ENCODE peak calls at places on chromosomes 7 and 10, in ten cellular contexts. W is hippocampal formation; H is OCI-M1; A is T-helper 1 cell; U is ovary; F is activated CD4-positive, CD25-positive, alpha-beta regulatory T cell treated with anti-CD3 and anti-CD28 coated beads, Interleukin-2, amount 50 U/mL, for 72 hours; R is GM13976; Y is stimulated activated CD4-positive, alpha-beta T cell treated with anti-CD3 and anti-CD28 coated beads, Interleukin-4, amount 100 ng/mL, for 1 hour; L is brain microvascular endothelial cell; T is RWPE1. O is an unnamed sample.

GRCh38 chr10:4807803-4808507 is 18.1 kb upstream of the AKR1E2 start:
- DNase-seq in W (no peak), H (no peak), A (no peak), U (no peak), F (no peak), R (no peak), Y (no peak), L (peak; percentile 81), T (peak; percentile 69), O (no peak)

GRCh38 chr10:102665904-102666509 is 21.7 kb downstream of the TRIM8 start:
- DNase-seq in W (no peak), H (no peak), A (no peak), U (no peak), F (no peak), R (no peak), Y (no peak), L (no peak), T (no peak), O (no peak)

GRCh38 chr7:27139335-27140107 is 4.0 kb downstream of the HOXA5 start:
- DNase-seq in W (no peak), H (no peak), A (no peak), U (no peak), F (no peak), R (no peak), Y (no peak), L (no peak), T (no peak), O (no peak)

GRCh38 chr10:10605551-10606081 is 412.1 kb upstream of the CELF2 start:
- DNase-seq in W (no peak), H (peak; percentile 1), A (no peak), U (no peak), F (no peak), R (no peak), Y (no peak), L (peak; percentile 76), T (peak; percentile 59), O (no peak)

GRCh38 chr7:53119514-53119933 is 84.1 kb downstream of the POM121L12 start:
- DNase-seq in W (no peak), H (no peak), A (no peak), U (no peak), F (no peak), R (no peak), Y (no peak), L (no peak), T (no peak), O (no peak)

GRCh38 chr7:5827755-5828154 is 46.3 kb upstream of the RNF216 start:
- DNase-seq in W (no peak), H (peak; percentile 48), A (no peak), U (no peak), F (no peak), R (peak; percentile 44), Y (peak; percentile 43), L (no peak), T (no peak), O (peak; percentile 53)

GRCh38 chr10:113019692-113020424 is 69.8 kb downstream of the TCF7L2 start:
- DNase-seq in W (no peak), H (no peak), A (no peak), U (no peak), F (no peak), R (no peak), Y (no peak), L (no peak), T (no peak), O (no peak)

GRCh38 chr7:5396542-5396941 is 27.1 kb downstream of the TNRC18 start:
- DNase-seq in W (peak; percentile 28), H (peak; percentile 79), A (peak; percentile 35), U (no peak), F (no peak), R (peak; percentile 85), Y (peak; percentile 50), L (no peak), T (peak; percentile 79), O (peak; percentile 64)

GRCh38 chr7:32476816-32477648 is 13.1 kb downstream of the LSM5 start:
- DNase-seq in W (no peak), H (no peak), A (no peak), U (no peak), F (no peak), R (no peak), Y (no peak), L (peak; percentile 18), T (peak; percentile 31), O (no peak)

GRCh38 chr10:48470115-48470892 is 134.6 kb downstream of the ARHGAP22 start:
- DNase-seq in W (peak; percentile 41), H (peak; percentile 98), A (no peak), U (peak; percentile 69), F (peak; percentile 18), R (no peak), Y (no peak), L (no peak), T (no peak), O (peak; percentile 39)

GRCh38 chr7:30254248-30254647 is 30.1 kb upstream of the ZNRF2 start:
- DNase-seq in W (no peak), H (no peak), A (no peak), U (no peak), F (no peak), R (no peak), Y (no peak), L (no peak), T (no peak), O (no peak)

GRCh38 chr7:29858080-29858951 is 52.0 kb downstream of the WIPF3 start:
- DNase-seq in W (no peak), H (no peak), A (no peak), U (no peak), F (no peak), R (no peak), Y (no peak), L (no peak), T (no peak), O (no peak)

GRCh38 chr10:47040041-47040491 is 128.8 kb downstream of the PTPN20 start:
- DNase-seq in W (no peak), H (no peak), A (no peak), U (peak; percentile 19), F (no peak), R (no peak), Y (no peak), L (no peak), T (no peak), O (peak; percentile 11)

GRCh38 chr7:147813316-147813715 is 777.2 kb upstream of the C7orf33 start:
- DNase-seq in W (no peak), H (no peak), A (no peak), U (no peak), F (no peak), R (no peak), Y (no peak), L (no peak), T (no peak), O (no peak)

GRCh38 chr7:135843214-135843613 is 94.6 kb upstream of the FAM180A start:
- DNase-seq in W (no peak), H (peak; percentile 27), A (no peak), U (no peak), F (no peak), R (no peak), Y (no peak), L (no peak), T (no peak), O (no peak)

GRCh38 chr7:116447436-116447835 is 52.1 kb upstream of the CAV2 start:
- DNase-seq in W (no peak), H (no peak), A (no peak), U (no peak), F (no peak), R (no peak), Y (no peak), L (no peak), T (no peak), O (no peak)

GRCh38 chr10:6473901-6474370 is 106.1 kb downstream of the PRKCQ start:
- DNase-seq in W (no peak), H (peak; percentile 94), A (no peak), U (no peak), F (peak; percentile 36), R (peak; percentile 61), Y (no peak), L (no peak), T (no peak), O (no peak)

GRCh38 chr10:31129880-31130405 is 98.3 kb upstream of the ZNF438 start:
- DNase-seq in W (no peak), H (no peak), A (no peak), U (no peak), F (no peak), R (no peak), Y (no peak), L (no peak), T (no peak), O (no peak)

GRCh38 chr10:47368431-47369180 is 15.5 kb downstream of the ZNF488 start:
- DNase-seq in W (no peak), H (no peak), A (no peak), U (no peak), F (no peak), R (no peak), Y (no peak), L (no peak), T (no peak), O (no peak)

GRCh38 chr7:130890176-130891020 is 156.4 kb upstream of the KLF14 start:
- DNase-seq in W (no peak), H (no peak), A (no peak), U (no peak), F (no peak), R (no peak), Y (no peak), L (no peak), T (no peak), O (no peak)

GRCh38 chr7:119105381-119105780 is 880.9 kb downstream of the ANKRD7 start:
- DNase-seq in W (no peak), H (no peak), A (no peak), U (no peak), F (no peak), R (no peak), Y (no peak), L (no peak), T (no peak), O (no peak)

GRCh38 chr7:151552352-151553028 is 32.8 kb upstream of the RHEB start:
- DNase-seq in W (no peak), H (no peak), A (no peak), U (no peak), F (no peak), R (no peak), Y (no peak), L (no peak), T (peak; percentile 60), O (peak; percentile 86)

GRCh38 chr7:55502988-55503514 is 69.3 kb downstream of the VOPP1 start:
- DNase-seq in W (no peak), H (no peak), A (no peak), U (no peak), F (no peak), R (no peak), Y (no peak), L (no peak), T (no peak), O (no peak)